ENCODE peak calls at places on chromosome 9, in ten cellular contexts. C is hippocampal formation; Z is AG10803; A is T-helper 2 cell; D is upper lobe of left lung; R is activated CD8-positive, alpha-beta memory T cell treated with anti-CD3 and anti-CD28 coated beads for 4 hours; X is mesendoderm; N is GM12865; T is T-cell; V is dorsolateral prefrontal cortex. U is an unnamed sample.

GRCh38 chr9:94097788-94098413 is 13.6 kb downstream of the PTPDC1 start:
- DNase-seq in C (no peak), Z (peak; percentile 87), A (no peak), D (no peak), R (no peak), X (no peak), N (no peak), T (no peak), V (no peak), U (peak; percentile 86)

GRCh38 chr9:134007150-134007549 is 15.0 kb upstream of the VAV2 start:
- DNase-seq in C (no peak), Z (no peak), A (no peak), D (no peak), R (no peak), X (no peak), N (no peak), T (no peak), V (no peak), U (no peak)

GRCh38 chr9:82490019-82490499 is 501.5 kb downstream of the SPATA31D1 start:
- DNase-seq in C (no peak), Z (peak; percentile 84), A (no peak), D (no peak), R (no peak), X (peak; percentile 72), N (no peak), T (no peak), V (no peak), U (peak; percentile 16)

GRCh38 chr9:26656003-26656940 is 236.3 kb downstream of the CAAP1 start:
- DNase-seq in C (no peak), Z (peak; percentile 25), A (no peak), D (no peak), R (no peak), X (peak; percentile 61), N (peak; percentile 21), T (no peak), V (no peak), U (peak; percentile 1)

GRCh38 chr9:33306037-33306436 is 15.7 kb downstream of the NFX1 start:
- DNase-seq in C (no peak), Z (no peak), A (peak; percentile 73), D (no peak), R (no peak), X (no peak), N (no peak), T (no peak), V (no peak), U (no peak)

GRCh38 chr9:75712690-75713089 is 177.8 kb upstream of the PCSK5 start:
- DNase-seq in C (no peak), Z (no peak), A (no peak), D (no peak), R (no peak), X (no peak), N (no peak), T (no peak), V (no peak), U (no peak)

GRCh38 chr9:71756753-71757152 is 11.6 kb downstream of the CEMIP2 start:
- DNase-seq in C (no peak), Z (no peak), A (no peak), D (no peak), R (no peak), X (peak; percentile 76), N (no peak), T (no peak), V (no peak), U (no peak)

GRCh38 chr9:77453857-77454647 is 194.1 kb downstream of the GNA14 start:
- DNase-seq in C (no peak), Z (no peak), A (no peak), D (no peak), R (no peak), X (no peak), N (no peak), T (no peak), V (no peak), U (no peak)

GRCh38 chr9:93061791-93062299 is 3.3 kb downstream of the SUSD3 start:
- DNase-seq in C (no peak), Z (no peak), A (peak; percentile 50), D (no peak), R (no peak), X (no peak), N (peak; percentile 85), T (no peak), V (no peak), U (no peak)

GRCh38 chr9:125494555-125494920 is 212.5 kb downstream of the MAPKAP1 start:
- DNase-seq in C (no peak), Z (peak; percentile 28), A (no peak), D (no peak), R (no peak), X (peak; percentile 41), N (no peak), T (no peak), V (no peak), U (peak; percentile 53)

GRCh38 chr9:133938670-133939258 is 53.4 kb downstream of the VAV2 start:
- DNase-seq in C (no peak), Z (no peak), A (no peak), D (no peak), R (no peak), X (no peak), N (no peak), T (no peak), V (no peak), U (no peak)

GRCh38 chr9:95049761-95050160 is 267.7 kb downstream of the FANCC start:
- DNase-seq in C (no peak), Z (no peak), A (no peak), D (no peak), R (no peak), X (no peak), N (no peak), T (no peak), V (no peak), U (no peak)

GRCh38 chr9:99030082-99030481 is 74.8 kb upstream of the TGFBR1 start:
- DNase-seq in C (no peak), Z (peak; percentile 99), A (no peak), D (no peak), R (no peak), X (no peak), N (no peak), T (no peak), V (no peak), U (peak; percentile 92)

GRCh38 chr9:69173891-69174644 is at the start of gene TJP2:
- DNase-seq in C (peak; percentile 85), Z (peak; percentile 74), A (peak; percentile 76), D (peak; percentile 61), R (no peak), X (peak; percentile 84), N (peak; percentile 84), T (peak; percentile 12), V (peak; percentile 69), U (peak; percentile 83)

GRCh38 chr9:111926421-111926875 is 29.8 kb downstream of the UGCG start:
- DNase-seq in C (no peak), Z (peak; percentile 62), A (peak; percentile 89), D (peak; percentile 70), R (peak; percentile 41), X (no peak), N (peak; percentile 89), T (peak; percentile 67), V (no peak), U (peak; percentile 90)

GRCh38 chr9:70080481-70081119 is 37.0 kb downstream of the MAMDC2 start:
- DNase-seq in C (peak; percentile 1), Z (peak; percentile 64), A (no peak), D (no peak), R (no peak), X (peak; percentile 54), N (no peak), T (no peak), V (no peak), U (peak; percentile 93)

GRCh38 chr9:130352586-130353285 is 87.2 kb downstream of the HMCN2 start:
- DNase-seq in C (no peak), Z (no peak), A (no peak), D (no peak), R (no peak), X (no peak), N (no peak), T (no peak), V (no peak), U (no peak)

GRCh38 chr9:35553670-35554543 is 51.2 kb upstream of the TESK1 start:
- DNase-seq in C (peak; percentile 56), Z (peak; percentile 83), A (peak; percentile 49), D (peak; percentile 82), R (no peak), X (peak; percentile 78), N (peak; percentile 52), T (no peak), V (peak; percentile 58), U (peak; percentile 80)

GRCh38 chr9:28668158-28668557 is 1094.9 kb upstream of the C9orf72 start:
- DNase-seq in C (no peak), Z (no peak), A (no peak), D (no peak), R (no peak), X (no peak), N (no peak), T (no peak), V (no peak), U (no peak)

GRCh38 chr9:132878695-132879064 is at the start of gene SPACA9:
- DNase-seq in C (peak; percentile 16), Z (peak; percentile 64), A (peak; percentile 18), D (peak; percentile 72), R (no peak), X (peak; percentile 58), N (peak; percentile 21), T (no peak), V (no peak), U (peak; percentile 71)

GRCh38 chr9:18126776-18127175 is 347.2 kb upstream of the ADAMTSL1 start:
- DNase-seq in C (no peak), Z (peak; percentile 4), A (no peak), D (no peak), R (no peak), X (no peak), N (no peak), T (no peak), V (no peak), U (no peak)

GRCh38 chr9:85647571-85647970 is 94.2 kb downstream of the AGTPBP1 start:
- DNase-seq in C (no peak), Z (no peak), A (no peak), D (no peak), R (no peak), X (no peak), N (peak; percentile 13), T (no peak), V (no peak), U (no peak)

GRCh38 chr9:79266986-79267385 is 304.8 kb upstream of the TLE4 start:
- DNase-seq in C (no peak), Z (peak; percentile 15), A (no peak), D (no peak), R (no peak), X (no peak), N (no peak), T (no peak), V (no peak), U (no peak)

GRCh38 chr9:32533338-32533737 is 7.3 kb upstream of the RIGI start:
- DNase-seq in C (no peak), Z (no peak), A (no peak), D (no peak), R (no peak), X (no peak), N (no peak), T (no peak), V (no peak), U (no peak)

GRCh38 chr9:122370869-122371467 is at the start of gene PTGS1:
- DNase-seq in C (peak; percentile 20), Z (peak; percentile 34), A (no peak), D (peak; percentile 57), R (no peak), X (peak; percentile 53), N (peak; percentile 45), T (no peak), V (no peak), U (no peak)

GRCh38 chr9:7615344-7615743 is 184.2 kb downstream of the DMAC1 start:
- DNase-seq in C (no peak), Z (no peak), A (no peak), D (no peak), R (no peak), X (no peak), N (no peak), T (no peak), V (no peak), U (no peak)

GRCh38 chr9:70588381-70588780 is 173.9 kb upstream of the KLF9 start:
- DNase-seq in C (no peak), Z (no peak), A (no peak), D (no peak), R (no peak), X (no peak), N (no peak), T (no peak), V (no peak), U (no peak)

GRCh38 chr9:114606597-114607207 is 4.4 kb upstream of the TMEM268 start:
- DNase-seq in C (no peak), Z (peak; percentile 97), A (no peak), D (peak; percentile 47), R (no peak), X (no peak), N (no peak), T (no peak), V (no peak), U (peak; percentile 71)